ENCODE peak calls at places on chromosome 11, in six cellular contexts. One of them, this sample, is unnamed.

GRCh38 chr11:44557464-44557863 is 8.0 kb upstream of the CD82 start:
- DNase-seq in LoVo: no peak
- DNase-seq in left lobe of liver: no peak
- DNase-seq in EL: no peak
- DNase-seq in T-helper 2 cell: no peak
- DNase-seq in stimulated activated naive CD4-positive, alpha-beta T cell: no peak
- DNase-seq in this sample: no peak

GRCh38 chr11:64924910-64925284 is 408 bp downstream of the PPP2R5B start:
- DNase-seq in stimulated activated naive CD4-positive, alpha-beta T cell: no peak
- DNase-seq in T-helper 2 cell: no peak
- DNase-seq in left lobe of liver: no peak
- DNase-seq in LoVo: no peak
- DNase-seq in EL: peak
- DNase-seq in this sample: no peak

GRCh38 chr11:88359529-88359928 is 22.0 kb upstream of the CTSC start:
- DNase-seq in stimulated activated naive CD4-positive, alpha-beta T cell: no peak
- DNase-seq in LoVo: no peak
- DNase-seq in left lobe of liver: no peak
- DNase-seq in T-helper 2 cell: no peak
- DNase-seq in EL: no peak
- DNase-seq in this sample: no peak

GRCh38 chr11:11789735-11790369 is 51.9 kb upstream of the USP47 start:
- DNase-seq in EL: no peak
- DNase-seq in left lobe of liver: no peak
- DNase-seq in T-helper 2 cell: no peak
- DNase-seq in stimulated activated naive CD4-positive, alpha-beta T cell: no peak
- DNase-seq in LoVo: peak
- DNase-seq in this sample: peak

GRCh38 chr11:125165111-125165663 is 636 bp downstream of the PKNOX2 start:
- DNase-seq in EL: peak
- DNase-seq in T-helper 2 cell: no peak
- DNase-seq in stimulated activated naive CD4-positive, alpha-beta T cell: no peak
- DNase-seq in LoVo: no peak
- DNase-seq in left lobe of liver: peak
- DNase-seq in this sample: peak

GRCh38 chr11:104529213-104529612 is 365.3 kb upstream of the PDGFD start:
- DNase-seq in EL: no peak
- DNase-seq in LoVo: no peak
- DNase-seq in stimulated activated naive CD4-positive, alpha-beta T cell: no peak
- DNase-seq in T-helper 2 cell: no peak
- DNase-seq in left lobe of liver: no peak
- DNase-seq in this sample: peak

GRCh38 chr11:46666982-46667590 is 33.3 kb downstream of the ARHGAP1 start:
- DNase-seq in T-helper 2 cell: no peak
- DNase-seq in EL: no peak
- DNase-seq in LoVo: no peak
- DNase-seq in left lobe of liver: no peak
- DNase-seq in stimulated activated naive CD4-positive, alpha-beta T cell: no peak
- DNase-seq in this sample: no peak

GRCh38 chr11:70244698-70245097 is 25.8 kb upstream of the PPFIA1 start:
- DNase-seq in T-helper 2 cell: no peak
- DNase-seq in LoVo: no peak
- DNase-seq in left lobe of liver: no peak
- DNase-seq in stimulated activated naive CD4-positive, alpha-beta T cell: no peak
- DNase-seq in EL: peak
- DNase-seq in this sample: peak

GRCh38 chr11:19646921-19647320 is 65.7 kb upstream of the NAV2 start:
- DNase-seq in stimulated activated naive CD4-positive, alpha-beta T cell: no peak
- DNase-seq in EL: peak
- DNase-seq in left lobe of liver: no peak
- DNase-seq in LoVo: no peak
- DNase-seq in T-helper 2 cell: no peak
- DNase-seq in this sample: peak

GRCh38 chr11:94737171-94737611 is 31.0 kb upstream of the AMOTL1 start:
- DNase-seq in LoVo: peak
- DNase-seq in EL: peak
- DNase-seq in stimulated activated naive CD4-positive, alpha-beta T cell: no peak
- DNase-seq in T-helper 2 cell: no peak
- DNase-seq in left lobe of liver: no peak
- DNase-seq in this sample: peak

GRCh38 chr11:62392506-62392905 is 26.3 kb upstream of the SCGB1A1 start:
- DNase-seq in LoVo: no peak
- DNase-seq in EL: no peak
- DNase-seq in stimulated activated naive CD4-positive, alpha-beta T cell: no peak
- DNase-seq in T-helper 2 cell: no peak
- DNase-seq in left lobe of liver: no peak
- DNase-seq in this sample: no peak

GRCh38 chr11:125071831-125072209 is 8.7 kb downstream of the SLC37A2 start:
- DNase-seq in EL: no peak
- DNase-seq in T-helper 2 cell: no peak
- DNase-seq in LoVo: no peak
- DNase-seq in left lobe of liver: no peak
- DNase-seq in stimulated activated naive CD4-positive, alpha-beta T cell: no peak
- DNase-seq in this sample: no peak

GRCh38 chr11:62880231-62880802 is 379 bp upstream of the SLC3A2 start:
- DNase-seq in left lobe of liver: no peak
- DNase-seq in LoVo: no peak
- DNase-seq in stimulated activated naive CD4-positive, alpha-beta T cell: no peak
- DNase-seq in EL: peak
- DNase-seq in T-helper 2 cell: no peak
- DNase-seq in this sample: peak

This sample was measured in fibroblast of lung.